ENCODE peak calls at places on chromosomes 4 and X, in ten cellular contexts. P, U, K, C, W, H, G, R, O and M are unnamed samples.

GRCh38 chr4:55546633-55547460 is at the start of gene CLOCK:
- DNase-seq in W (peak; percentile 80), K (peak; percentile 61), U (peak; percentile 86), C (peak; percentile 96), P (peak; percentile 80), R (peak; percentile 54), G (peak; percentile 88), O (peak; percentile 86), H (no peak), M (peak; percentile 94)

GRCh38 chr4:89307446-89308160 is at the start of gene GPRIN3:
- DNase-seq in R (peak; percentile 22), P (peak; percentile 58), O (peak; percentile 63), W (peak; percentile 61), U (peak; percentile 80), H (no peak), G (peak; percentile 42), K (peak; percentile 45), C (peak; percentile 84), M (peak; percentile 67)

GRCh38 chr4:26141916-26142638 is 178.7 kb upstream of the RBPJ start:
- DNase-seq in U (no peak), C (no peak), O (no peak), K (no peak), R (no peak), H (no peak), G (no peak), W (no peak), P (no peak), M (peak; percentile 84)

GRCh38 chr4:48930654-48931053 is 24.1 kb upstream of the OCIAD2 start:
- DNase-seq in W (no peak), G (no peak), K (no peak), H (no peak), C (no peak), U (no peak), P (no peak), R (no peak), O (no peak), M (no peak)

GRCh38 chr4:151152033-151152432 is 52.6 kb downstream of the RPS3A start:
- DNase-seq in K (no peak), W (no peak), U (no peak), H (no peak), G (no peak), C (no peak), O (no peak), R (no peak), P (no peak), M (no peak)

GRCh38 chrX:13293700-13294099 is 26.2 kb downstream of the ATXN3L start:
- DNase-seq in H (no peak), G (no peak), W (no peak), P (no peak), K (peak; percentile 96), R (no peak), C (no peak), U (no peak), O (no peak), M (peak; percentile 3)

GRCh38 chrX:136168929-136169735 is 21.8 kb downstream of the FHL1 start:
- DNase-seq in R (no peak), G (peak; percentile 35), U (no peak), C (no peak), H (peak; percentile 68), W (no peak), O (no peak), P (no peak), K (peak; percentile 74), M (peak; percentile 91)

GRCh38 chrX:143580266-143580665 is 55.6 kb downstream of the SLITRK4 start:
- DNase-seq in H (no peak), W (no peak), R (no peak), K (no peak), C (no peak), P (no peak), U (no peak), O (peak; percentile 20), G (no peak), M (no peak)

GRCh38 chr4:186271279-186271678 is 5.3 kb downstream of the F11 start:
- DNase-seq in G (no peak), O (no peak), H (no peak), K (no peak), W (no peak), R (no peak), P (no peak), U (no peak), C (no peak), M (no peak)

GRCh38 chr4:140269369-140269768 is 104.1 kb upstream of the SCOC start:
- DNase-seq in R (no peak), C (no peak), G (no peak), K (no peak), W (no peak), O (no peak), H (no peak), P (no peak), U (no peak), M (no peak)

GRCh38 chr4:87011340-87012034 is 76.7 kb downstream of the AFF1 start:
- DNase-seq in G (no peak), P (no peak), W (no peak), C (no peak), K (no peak), R (no peak), H (peak; percentile 89), O (no peak), U (no peak), M (peak; percentile 82)

GRCh38 chrX:96909291-96909690 is 25.6 kb downstream of the RPA4 start:
- DNase-seq in P (no peak), R (no peak), O (no peak), K (no peak), C (no peak), G (no peak), U (no peak), W (no peak), H (peak; percentile 36), M (no peak)

GRCh38 chr4:41257257-41257900 is 651 bp downstream of the UCHL1 start:
- DNase-seq in K (peak; percentile 75), H (no peak), C (peak; percentile 94), R (no peak), O (peak; percentile 42), U (peak; percentile 13), G (peak; percentile 52), P (no peak), W (peak; percentile 9), M (peak; percentile 87)

GRCh38 chr4:70836081-70836480 is 3.6 kb downstream of the GRSF1 start:
- DNase-seq in W (no peak), R (no peak), C (no peak), U (no peak), O (no peak), H (no peak), P (no peak), G (no peak), K (no peak), M (no peak)

GRCh38 chrX:145817299-145817665 is 347 bp upstream of the SLITRK2 start:
- DNase-seq in G (no peak), C (peak; percentile 74), U (no peak), P (no peak), W (no peak), O (no peak), K (peak; percentile 38), H (no peak), R (no peak), M (no peak)

GRCh38 chr4:159069922-159070321 is 33.0 kb upstream of the RAPGEF2 start:
- DNase-seq in W (no peak), U (no peak), H (no peak), K (no peak), C (no peak), O (no peak), R (no peak), G (no peak), P (no peak), M (peak; percentile 80)

GRCh38 chr4:185811509-185812364 is at the start of gene SORBS2:
- DNase-seq in G (no peak), W (no peak), O (peak; percentile 78), U (no peak), P (no peak), C (no peak), K (peak; percentile 78), R (no peak), H (no peak), M (no peak)